ENCODE peak calls at places on chromosomes 2 and 18, in six cellular contexts. One of them, this sample, is unnamed.

GRCh38 chr2:246489-247145 is 17.2 kb downstream of the SH3YL1 start:
- DNase-seq in H9: no peak
- DNase-seq in AG10803: peak; percentile 64
- DNase-seq in fibroblast of the aortic adventitia: peak; percentile 85
- DNase-seq in A549: no peak
- DNase-seq in NCI-H446 treated with DMSO at 0.1 percent for 48 hours: no peak
- DNase-seq in this sample: peak; percentile 57

GRCh38 chr2:96240341-96241038 is 25.3 kb downstream of the TMEM127 start:
- DNase-seq in NCI-H446 treated with DMSO at 0.1 percent for 48 hours: peak; percentile 10
- DNase-seq in fibroblast of the aortic adventitia: no peak
- DNase-seq in AG10803: no peak
- DNase-seq in A549: no peak
- DNase-seq in H9: no peak
- DNase-seq in this sample: no peak

GRCh38 chr2:120347387-120348010 is 1.6 kb downstream of the INHBB start:
- DNase-seq in H9: peak; percentile 61
- DNase-seq in AG10803: peak; percentile 26
- DNase-seq in A549: no peak
- DNase-seq in fibroblast of the aortic adventitia: peak; percentile 17
- DNase-seq in NCI-H446 treated with DMSO at 0.1 percent for 48 hours: no peak
- DNase-seq in this sample: peak; percentile 14

GRCh38 chr2:46812381-46813024 is 103.1 kb downstream of the MCFD2 start:
- DNase-seq in fibroblast of the aortic adventitia: peak; percentile 100
- DNase-seq in A549: no peak
- DNase-seq in NCI-H446 treated with DMSO at 0.1 percent for 48 hours: peak; percentile 66
- DNase-seq in H9: no peak
- DNase-seq in AG10803: peak; percentile 97
- DNase-seq in this sample: peak; percentile 71

GRCh38 chr2:218404351-218405145 is 4.9 kb downstream of the CTDSP1 start:
- DNase-seq in A549: no peak
- DNase-seq in AG10803: no peak
- DNase-seq in NCI-H446 treated with DMSO at 0.1 percent for 48 hours: no peak
- DNase-seq in fibroblast of the aortic adventitia: no peak
- DNase-seq in H9: no peak
- DNase-seq in this sample: no peak

GRCh38 chr2:185417688-185418087 is 320.9 kb upstream of the FSIP2 start:
- DNase-seq in AG10803: no peak
- DNase-seq in fibroblast of the aortic adventitia: no peak
- DNase-seq in A549: no peak
- DNase-seq in NCI-H446 treated with DMSO at 0.1 percent for 48 hours: no peak
- DNase-seq in H9: no peak
- DNase-seq in this sample: no peak

GRCh38 chr2:136134126-136134525 is 16.2 kb upstream of the CXCR4 start:
- DNase-seq in H9: no peak
- DNase-seq in A549: no peak
- DNase-seq in AG10803: no peak
- DNase-seq in NCI-H446 treated with DMSO at 0.1 percent for 48 hours: no peak
- DNase-seq in fibroblast of the aortic adventitia: no peak
- DNase-seq in this sample: no peak

GRCh38 chr2:173355866-173356508 is 1.3 kb downstream of the CDCA7 start:
- DNase-seq in NCI-H446 treated with DMSO at 0.1 percent for 48 hours: no peak
- DNase-seq in AG10803: no peak
- DNase-seq in fibroblast of the aortic adventitia: no peak
- DNase-seq in A549: no peak
- DNase-seq in H9: no peak
- DNase-seq in this sample: no peak

GRCh38 chr18:41955688-41956087 is 654 bp downstream of the PIK3C3 start:
- DNase-seq in AG10803: no peak
- DNase-seq in fibroblast of the aortic adventitia: no peak
- DNase-seq in H9: no peak
- DNase-seq in NCI-H446 treated with DMSO at 0.1 percent for 48 hours: no peak
- DNase-seq in A549: no peak
- DNase-seq in this sample: no peak

GRCh38 chr2:164737612-164738081 is 104.0 kb downstream of the COBLL1 start:
- DNase-seq in AG10803: peak; percentile 64
- DNase-seq in H9: peak; percentile 77
- DNase-seq in NCI-H446 treated with DMSO at 0.1 percent for 48 hours: peak; percentile 63
- DNase-seq in A549: peak; percentile 66
- DNase-seq in fibroblast of the aortic adventitia: peak; percentile 80
- DNase-seq in this sample: peak; percentile 50

GRCh38 chr2:71951067-71951436 is 196.6 kb downstream of the CYP26B1 start:
- DNase-seq in H9: no peak
- DNase-seq in fibroblast of the aortic adventitia: no peak
- DNase-seq in NCI-H446 treated with DMSO at 0.1 percent for 48 hours: no peak
- DNase-seq in AG10803: no peak
- DNase-seq in A549: no peak
- DNase-seq in this sample: no peak

GRCh38 chr2:112540906-112541305 is 1.4 kb upstream of the POLR1B start:
- DNase-seq in AG10803: no peak
- DNase-seq in A549: no peak
- DNase-seq in H9: no peak
- DNase-seq in fibroblast of the aortic adventitia: no peak
- DNase-seq in NCI-H446 treated with DMSO at 0.1 percent for 48 hours: no peak
- DNase-seq in this sample: no peak

GRCh38 chr2:169343202-169343601 is 19.1 kb downstream of the LRP2 start:
- DNase-seq in fibroblast of the aortic adventitia: no peak
- DNase-seq in NCI-H446 treated with DMSO at 0.1 percent for 48 hours: no peak
- DNase-seq in AG10803: no peak
- DNase-seq in A549: no peak
- DNase-seq in H9: no peak
- DNase-seq in this sample: no peak

GRCh38 chr2:206858972-206859739 is 80.2 kb upstream of the CPO start:
- DNase-seq in fibroblast of the aortic adventitia: no peak
- DNase-seq in A549: no peak
- DNase-seq in H9: no peak
- DNase-seq in NCI-H446 treated with DMSO at 0.1 percent for 48 hours: no peak
- DNase-seq in AG10803: no peak
- DNase-seq in this sample: no peak

GRCh38 chr18:41906528-41907256 is 48.3 kb upstream of the PIK3C3 start:
- DNase-seq in AG10803: peak; percentile 67
- DNase-seq in NCI-H446 treated with DMSO at 0.1 percent for 48 hours: peak; percentile 32
- DNase-seq in H9: no peak
- DNase-seq in fibroblast of the aortic adventitia: peak; percentile 67
- DNase-seq in A549: peak; percentile 10
- DNase-seq in this sample: peak; percentile 25

GRCh38 chr2:227411320-227411989 is 23.7 kb upstream of the SCYGR1 start:
- DNase-seq in AG10803: peak; percentile 40
- DNase-seq in H9: no peak
- DNase-seq in NCI-H446 treated with DMSO at 0.1 percent for 48 hours: no peak
- DNase-seq in A549: no peak
- DNase-seq in fibroblast of the aortic adventitia: no peak
- DNase-seq in this sample: no peak

GRCh38 chr2:145186303-145186702 is 666.4 kb upstream of the ZEB2 start:
- DNase-seq in A549: no peak
- DNase-seq in NCI-H446 treated with DMSO at 0.1 percent for 48 hours: no peak
- DNase-seq in AG10803: peak; percentile 70
- DNase-seq in fibroblast of the aortic adventitia: peak; percentile 14
- DNase-seq in H9: peak; percentile 52
- DNase-seq in this sample: peak; percentile 81

GRCh38 chr2:186027922-186028321 is 289.3 kb downstream of the FSIP2 start:
- DNase-seq in AG10803: no peak
- DNase-seq in A549: no peak
- DNase-seq in fibroblast of the aortic adventitia: no peak
- DNase-seq in NCI-H446 treated with DMSO at 0.1 percent for 48 hours: no peak
- DNase-seq in H9: no peak
- DNase-seq in this sample: no peak

GRCh38 chr2:2686228-2686627 is 355.2 kb upstream of the MYT1L start:
- DNase-seq in AG10803: no peak
- DNase-seq in A549: no peak
- DNase-seq in NCI-H446 treated with DMSO at 0.1 percent for 48 hours: no peak
- DNase-seq in H9: no peak
- DNase-seq in fibroblast of the aortic adventitia: no peak
- DNase-seq in this sample: no peak

GRCh38 chr2:70574102-70574501 is 20.5 kb upstream of the TGFA start:
- DNase-seq in AG10803: no peak
- DNase-seq in H9: no peak
- DNase-seq in A549: no peak
- DNase-seq in NCI-H446 treated with DMSO at 0.1 percent for 48 hours: no peak
- DNase-seq in fibroblast of the aortic adventitia: no peak
- DNase-seq in this sample: no peak

GRCh38 chr18:47898055-47898454 is 32.4 kb downstream of the SMAD2 start:
- DNase-seq in NCI-H446 treated with DMSO at 0.1 percent for 48 hours: no peak
- DNase-seq in A549: no peak
- DNase-seq in AG10803: peak; percentile 12
- DNase-seq in fibroblast of the aortic adventitia: peak; percentile 13
- DNase-seq in H9: no peak
- DNase-seq in this sample: no peak

GRCh38 chr2:240893363-240893828 is 2.6 kb downstream of the MAB21L4 start:
- DNase-seq in AG10803: peak; percentile 31
- DNase-seq in fibroblast of the aortic adventitia: peak; percentile 47
- DNase-seq in H9: peak; percentile 80
- DNase-seq in NCI-H446 treated with DMSO at 0.1 percent for 48 hours: no peak
- DNase-seq in A549: no peak
- DNase-seq in this sample: no peak

GRCh38 chr2:48529189-48529588 is 765 bp upstream of the STON1 start:
- DNase-seq in fibroblast of the aortic adventitia: no peak
- DNase-seq in NCI-H446 treated with DMSO at 0.1 percent for 48 hours: no peak
- DNase-seq in A549: no peak
- DNase-seq in H9: peak; percentile 55
- DNase-seq in AG10803: no peak
- DNase-seq in this sample: peak; percentile 23

GRCh38 chr2:221399183-221399582 is 172.9 kb downstream of the EPHA4 start:
- DNase-seq in AG10803: no peak
- DNase-seq in NCI-H446 treated with DMSO at 0.1 percent for 48 hours: no peak
- DNase-seq in fibroblast of the aortic adventitia: no peak
- DNase-seq in A549: no peak
- DNase-seq in H9: peak; percentile 35
- DNase-seq in this sample: no peak

GRCh38 chr2:46497726-46498125 is 18.4 kb downstream of the TMEM247 start:
- DNase-seq in AG10803: no peak
- DNase-seq in A549: no peak
- DNase-seq in H9: no peak
- DNase-seq in fibroblast of the aortic adventitia: no peak
- DNase-seq in NCI-H446 treated with DMSO at 0.1 percent for 48 hours: no peak
- DNase-seq in this sample: no peak

GRCh38 chr2:192940767-192941166 is 746.0 kb upstream of the TMEFF2 start:
- DNase-seq in H9: no peak
- DNase-seq in fibroblast of the aortic adventitia: no peak
- DNase-seq in AG10803: no peak
- DNase-seq in A549: no peak
- DNase-seq in NCI-H446 treated with DMSO at 0.1 percent for 48 hours: no peak
- DNase-seq in this sample: no peak

GRCh38 chr2:95071856-95072255 is 46.3 kb downstream of the MAL start:
- DNase-seq in A549: no peak
- DNase-seq in NCI-H446 treated with DMSO at 0.1 percent for 48 hours: no peak
- DNase-seq in AG10803: no peak
- DNase-seq in H9: no peak
- DNase-seq in fibroblast of the aortic adventitia: no peak
- DNase-seq in this sample: no peak

GRCh38 chr18:36419913-36420531 is 122.5 kb downstream of the FHOD3 start:
- DNase-seq in A549: no peak
- DNase-seq in AG10803: peak; percentile 59
- DNase-seq in fibroblast of the aortic adventitia: peak; percentile 17
- DNase-seq in NCI-H446 treated with DMSO at 0.1 percent for 48 hours: no peak
- DNase-seq in H9: no peak
- DNase-seq in this sample: peak; percentile 9

GRCh38 chr2:40093036-40093673 is 314.1 kb upstream of the THUMPD2 start:
- DNase-seq in fibroblast of the aortic adventitia: peak; percentile 32
- DNase-seq in H9: no peak
- DNase-seq in A549: no peak
- DNase-seq in AG10803: peak; percentile 84
- DNase-seq in NCI-H446 treated with DMSO at 0.1 percent for 48 hours: peak; percentile 49
- DNase-seq in this sample: peak; percentile 14

GRCh38 chr2:121363632-121364420 is 78.8 kb upstream of the TFCP2L1 start:
- DNase-seq in H9: no peak
- DNase-seq in fibroblast of the aortic adventitia: peak; percentile 88
- DNase-seq in NCI-H446 treated with DMSO at 0.1 percent for 48 hours: no peak
- DNase-seq in AG10803: peak; percentile 76
- DNase-seq in A549: no peak
- DNase-seq in this sample: peak; percentile 66

GRCh38 chr2:164843346-164843841 is 1.8 kb upstream of the COBLL1 start:
- DNase-seq in A549: no peak
- DNase-seq in NCI-H446 treated with DMSO at 0.1 percent for 48 hours: no peak
- DNase-seq in fibroblast of the aortic adventitia: peak; percentile 32
- DNase-seq in AG10803: peak; percentile 42
- DNase-seq in H9: no peak
- DNase-seq in this sample: no peak

GRCh38 chr2:208064220-208064951 is 39.1 kb upstream of the PLEKHM3 start:
- DNase-seq in A549: no peak
- DNase-seq in H9: no peak
- DNase-seq in fibroblast of the aortic adventitia: peak; percentile 93
- DNase-seq in AG10803: peak; percentile 93
- DNase-seq in NCI-H446 treated with DMSO at 0.1 percent for 48 hours: no peak
- DNase-seq in this sample: peak; percentile 81

This sample was measured in fibroblast of gingiva.